ENCODE peak calls at places on chromosomes 3 and 15, in eight cellular contexts. M is adrenal gland, V is WERI-Rb-1, Y is gastrocnemius medialis, T is fibroblast of lung, L is AG04450, K is IMR-90, D is psoas muscle. A is an unnamed sample.

GRCh38 chr15:45157056-45157455 is 27.3 kb downstream of the DUOX1 start:
- DNase-seq in V (no peak), T (peak), K (peak), M (no peak), Y (no peak), D (no peak), L (peak), A (peak)

GRCh38 chr15:79769081-79769481 is 127.7 kb downstream of the MTHFS start:
- DNase-seq in T (no peak), Y (no peak), V (peak), L (no peak), D (no peak), K (no peak), M (no peak), A (peak)

GRCh38 chr3:13069495-13069894 is 3.7 kb downstream of the IQSEC1 start:
- DNase-seq in K (no peak), L (no peak), V (no peak), D (no peak), Y (no peak), T (no peak), M (no peak), A (no peak)

GRCh38 chr3:109073116-109073515 is 44.8 kb downstream of the MORC1 start:
- DNase-seq in M (no peak), L (no peak), Y (no peak), D (no peak), V (no peak), K (no peak), T (no peak), A (no peak)

GRCh38 chr15:33218071-33218491 is 23.6 kb upstream of the FMN1 start:
- DNase-seq in Y (no peak), D (no peak), T (peak), L (no peak), V (no peak), K (no peak), M (no peak), A (no peak)

GRCh38 chr3:24400450-24400849 is 94.2 kb downstream of the THRB start:
- DNase-seq in T (no peak), V (no peak), D (no peak), M (no peak), K (no peak), L (no peak), Y (no peak), A (no peak)

GRCh38 chr3:45557471-45557870 is 37.1 kb upstream of the LIMD1 start:
- DNase-seq in T (no peak), D (no peak), Y (no peak), M (no peak), V (no peak), L (no peak), K (no peak), A (no peak)

GRCh38 chr3:150074697-150075416 is 104.2 kb upstream of the PFN2 start:
- DNase-seq in T (no peak), L (no peak), M (no peak), V (no peak), K (no peak), Y (no peak), D (no peak), A (no peak)

GRCh38 chr15:101320501-101321052 is 25.5 kb upstream of the SNRPA1 start:
- DNase-seq in M (no peak), T (peak), L (no peak), K (peak), D (peak), V (peak), Y (no peak), A (no peak)

GRCh38 chr15:71052356-71052755 is 62.9 kb upstream of the THSD4 start:
- DNase-seq in L (no peak), K (peak), V (no peak), D (no peak), T (peak), M (no peak), Y (no peak), A (peak)

GRCh38 chr3:192481638-192482037 is 245.7 kb downstream of the FGF12 start:
- DNase-seq in M (no peak), T (peak), L (no peak), K (peak), V (no peak), Y (no peak), D (no peak), A (peak)

GRCh38 chr3:41053220-41053619 is 146.1 kb upstream of the CTNNB1 start:
- DNase-seq in D (no peak), V (no peak), K (no peak), Y (no peak), M (no peak), T (no peak), L (no peak), A (no peak)

GRCh38 chr3:153977148-153977547 is 144.0 kb upstream of the ARHGEF26 start:
- DNase-seq in K (no peak), T (peak), D (no peak), V (no peak), M (no peak), L (no peak), Y (no peak), A (no peak)

GRCh38 chr3:174949523-174949922 is 90.4 kb downstream of the NAALADL2 start:
- DNase-seq in T (peak), K (peak), Y (no peak), L (peak), M (no peak), D (no peak), V (no peak), A (peak)

GRCh38 chr15:45759910-45760309 is 125.1 kb downstream of the SQOR start:
- DNase-seq in Y (no peak), L (no peak), K (no peak), D (no peak), V (peak), M (no peak), T (no peak), A (no peak)

GRCh38 chr3:172341482-172342059 is 106.7 kb downstream of the GHSR start:
- DNase-seq in K (peak), L (no peak), V (no peak), T (peak), D (no peak), Y (no peak), M (no peak), A (peak)

GRCh38 chr3:166223120-166223519 is 385.9 kb upstream of the BCHE start:
- DNase-seq in M (no peak), V (no peak), L (no peak), T (no peak), K (no peak), D (no peak), Y (no peak), A (no peak)

GRCh38 chr3:8319935-8320634 is 181.5 kb upstream of the LMCD1 start:
- DNase-seq in M (no peak), V (no peak), D (no peak), T (peak), L (peak), K (peak), Y (no peak), A (peak)

GRCh38 chr3:114274929-114275328 is 18.9 kb upstream of the TIGIT start:
- DNase-seq in T (peak), D (no peak), L (no peak), Y (no peak), K (peak), M (no peak), V (no peak), A (no peak)

GRCh38 chr15:83709246-83709645 is 55.3 kb downstream of the ADAMTSL3 start:
- DNase-seq in K (peak), M (no peak), Y (no peak), T (peak), V (no peak), L (no peak), D (no peak), A (no peak)

GRCh38 chr15:40306371-40306770 is 1.4 kb downstream of the PLCB2 start:
- DNase-seq in V (no peak), D (no peak), K (no peak), Y (no peak), L (no peak), M (no peak), T (no peak), A (no peak)

GRCh38 chr3:38985581-38985980 is 66.2 kb downstream of the SCN11A start:
- DNase-seq in L (no peak), T (peak), D (no peak), M (no peak), K (peak), Y (no peak), V (no peak), A (peak)

GRCh38 chr3:9681723-9682081 is 21.9 kb upstream of the CPNE9 start:
- DNase-seq in D (no peak), T (no peak), V (no peak), M (peak), Y (no peak), K (no peak), L (no peak), A (no peak)

GRCh38 chr3:36741285-36741684 is 23.1 kb downstream of the DCLK3 start:
- DNase-seq in T (no peak), K (peak), D (no peak), M (no peak), L (no peak), V (peak), Y (no peak), A (no peak)
- TF ChIP-seq CTCF in T (no peak), K (peak), D (peak), M (no peak), L (peak), V (peak), Y (no peak), A (no peak)

GRCh38 chr3:187753516-187753915 is 8.2 kb upstream of the BCL6 start:
- DNase-seq in D (no peak), T (no peak), K (no peak), M (no peak), V (no peak), Y (no peak), L (no peak), A (no peak)

GRCh38 chr3:187748050-187748481 is 2.8 kb upstream of the BCL6 start:
- DNase-seq in V (peak), Y (peak), M (peak), T (peak), K (peak), D (peak), L (no peak), A (peak)

GRCh38 chr3:187747506-187747905 is 2.2 kb upstream of the BCL6 start:
- DNase-seq in V (no peak), D (no peak), M (no peak), Y (no peak), K (no peak), L (no peak), T (no peak), A (no peak)

GRCh38 chr3:187750041-187750512 is 4.8 kb upstream of the BCL6 start:
- DNase-seq in K (peak), T (peak), M (no peak), V (no peak), L (no peak), D (peak), Y (peak), A (peak)

DNA sequence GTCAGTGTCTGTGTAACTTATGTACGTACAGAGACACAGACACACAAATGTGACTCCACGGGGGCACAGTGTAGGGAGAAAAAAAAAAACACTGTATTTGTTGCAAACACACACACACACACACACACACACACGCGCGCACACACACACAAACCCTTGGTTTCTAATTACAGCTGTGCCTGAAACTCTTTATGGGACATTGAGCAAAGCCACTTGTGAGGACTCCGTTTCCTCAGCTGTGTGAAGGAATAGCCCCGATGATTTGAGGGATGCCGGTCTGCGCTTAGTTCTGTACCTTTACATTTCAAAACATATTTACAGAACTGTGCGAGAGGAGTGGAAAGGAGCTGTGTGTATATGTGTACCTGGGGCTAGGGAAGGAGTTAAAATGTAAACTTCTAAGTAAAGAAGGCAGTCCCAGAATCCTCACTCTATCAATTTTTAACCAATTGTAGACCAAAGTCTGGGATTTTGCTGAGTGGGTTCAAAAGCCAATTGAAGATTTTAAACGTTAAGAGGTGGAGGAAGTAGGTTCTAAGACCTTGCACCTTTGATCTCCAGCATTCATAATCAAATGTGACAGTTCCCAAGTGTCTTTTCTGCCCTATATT is 5.3 kb upstream of the BCL6 start:
- DNase-seq in M (no peak), K (peak), T (peak), D (peak), V (no peak), Y (peak), L (no peak), A (no peak)
- H3K27ac ChIP-seq in M (peak), K (no peak), T (no peak), D (peak), V (no peak), Y (peak), L (no peak), A (no peak)

GRCh38 chr3:58332575-58333179 is at the start of gene PXK:
- DNase-seq in M (peak), L (no peak), D (peak), K (peak), V (peak), T (peak), Y (peak), A (peak)
- TF ChIP-seq CTCF in M (no peak), L (peak), D (no peak), K (peak), V (peak), T (no peak), Y (no peak), A (no peak)

DNA sequence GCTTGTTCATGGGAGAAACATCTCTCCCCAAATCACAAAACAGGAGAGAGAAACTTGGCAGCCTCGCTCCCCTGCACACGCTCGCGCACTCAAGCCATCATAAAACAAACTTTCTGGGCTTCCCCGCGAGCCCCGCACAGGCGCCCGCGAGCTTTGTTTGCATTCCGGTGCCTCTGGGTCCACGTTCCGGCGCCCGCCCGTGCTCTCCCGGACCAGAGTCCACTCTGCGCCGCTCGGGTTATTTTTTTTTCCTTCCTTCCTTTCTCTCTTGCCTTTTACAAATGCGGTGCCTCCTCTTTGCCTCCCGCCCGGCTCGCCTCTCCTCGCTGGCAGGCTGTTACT is 363 bp downstream of the MAGI1 start:
- DNase-seq in Y (no peak), K (no peak), L (no peak), T (no peak), V (no peak), D (no peak), M (no peak), A (peak)
- H3K27ac ChIP-seq in Y (peak), K (peak), L (peak), T (peak), V (peak), D (peak), M (peak), A (peak)

GRCh38 chr3:52078781-52079560 is 22.6 kb upstream of the DUSP7 start:
- DNase-seq in L (no peak), T (no peak), M (no peak), D (peak), K (no peak), Y (no peak), V (no peak), A (no peak)

GRCh38 chr3:52077900-52078299 is 21.5 kb upstream of the DUSP7 start:
- DNase-seq in V (no peak), T (no peak), D (no peak), L (no peak), Y (no peak), K (no peak), M (no peak), A (no peak)

GRCh38 chr3:52079958-52080357 is 23.6 kb upstream of the DUSP7 start:
- DNase-seq in L (no peak), M (no peak), T (no peak), V (no peak), D (peak), K (no peak), Y (no peak), A (no peak)

GRCh38 chr3:52076900-52077299 is 20.5 kb upstream of the DUSP7 start:
- DNase-seq in M (no peak), L (no peak), T (no peak), Y (no peak), D (no peak), V (no peak), K (no peak), A (no peak)

DNA sequence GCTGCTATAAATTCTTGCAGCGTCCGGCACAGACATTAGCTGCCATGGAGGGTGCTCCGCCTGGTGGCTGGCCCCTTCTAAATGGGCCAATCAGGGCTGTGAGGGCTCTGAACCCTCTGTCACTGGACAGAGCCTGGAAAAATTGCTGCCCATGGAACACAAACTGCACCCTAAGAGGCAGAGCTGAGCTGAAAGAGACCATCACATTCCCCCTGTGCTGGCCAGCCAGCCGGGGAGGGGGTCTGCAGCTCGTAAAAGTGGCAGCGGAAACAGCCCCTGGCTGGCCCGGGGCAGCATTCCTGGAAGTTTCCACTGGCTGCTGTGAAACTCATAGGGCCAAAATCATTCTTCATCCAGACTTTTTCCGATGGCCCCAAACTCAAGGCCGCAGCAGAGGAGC is 21.0 kb upstream of the DUSP7 start:
- DNase-seq in M (no peak), T (no peak), V (no peak), K (no peak), L (no peak), Y (no peak), D (no peak), A (no peak)
- TF ChIP-seq CTCF in M (peak), T (peak), V (no peak), K (no peak), L (peak), Y (no peak), D (no peak), A (no peak)

A was measured in RWPE1.